ENCODE peak calls at places on chromosomes 13 and 19, in nine cellular contexts. B is neural crest cell; L is IMR-90; S is stimulated activated CD4-positive, alpha-beta T cell treated with anti-CD3 and anti-CD28 coated beads, Interleukin-12 subunit alpha, Interleukin-12 subunit beta, amount 100 ng/mL, for 24 hours; T is cardiac muscle cell; U is GM03348; K is activated CD4-positive, alpha-beta T cell treated with anti-CD3 and anti-CD28 coated beads, Interleukin-2, amount 50 U/mL, for 24 hours; Q is GM23248; Z is breast epithelium. D is an unnamed sample.

GRCh38 chr13:46386996-46387851 is at the start of gene RUBCNL:
- DNase-seq in B (peak), L (no peak), S (no peak), T (peak), U (peak), K (no peak), Q (peak), Z (no peak), D (peak)

GRCh38 chr13:33230178-33230881 is 55.2 kb downstream of the STARD13 start:
- DNase-seq in B (no peak), L (peak), S (no peak), T (no peak), U (peak), K (no peak), Q (peak), Z (no peak), D (no peak)

GRCh38 chr13:114309806-114310410 is 4.4 kb upstream of the CHAMP1 start:
- DNase-seq in B (no peak), L (no peak), S (no peak), T (no peak), U (no peak), K (no peak), Q (no peak), Z (no peak), D (no peak)

GRCh38 chr19:50835103-50835784 is 1.9 kb upstream of the KLK15 start:
- DNase-seq in B (no peak), L (no peak), S (no peak), T (peak), U (peak), K (no peak), Q (peak), Z (no peak), D (peak)

GRCh38 chr19:17488593-17489391 is 18.5 kb downstream of the SLC27A1 start:
- DNase-seq in B (peak), L (no peak), S (peak), T (peak), U (no peak), K (peak), Q (peak), Z (peak), D (peak)

GRCh38 chr13:109509154-109509905 is 277.1 kb downstream of the IRS2 start:
- DNase-seq in B (no peak), L (peak), S (no peak), T (no peak), U (peak), K (no peak), Q (peak), Z (no peak), D (no peak)

GRCh38 chr19:49019242-49019932 is 2.5 kb upstream of the LHB start:
- DNase-seq in B (peak), L (peak), S (no peak), T (peak), U (no peak), K (no peak), Q (peak), Z (no peak), D (peak)

GRCh38 chr13:106197506-106197905 is 338.0 kb downstream of the EFNB2 start:
- DNase-seq in B (no peak), L (no peak), S (no peak), T (no peak), U (no peak), K (no peak), Q (no peak), Z (no peak), D (no peak)

GRCh38 chr19:17752865-17753639 is 1.8 kb downstream of the FCHO1 start:
- DNase-seq in B (no peak), L (no peak), S (no peak), T (no peak), U (no peak), K (no peak), Q (no peak), Z (no peak), D (no peak)

GRCh38 chr19:18895828-18896341 is at the start of gene CERS1:
- DNase-seq in B (peak), L (no peak), S (no peak), T (peak), U (peak), K (no peak), Q (peak), Z (no peak), D (no peak)

GRCh38 chr19:47573076-47574026 is at the start of gene ZNF541:
- DNase-seq in B (no peak), L (peak), S (peak), T (no peak), U (peak), K (peak), Q (peak), Z (peak), D (peak)

GRCh38 chr13:80436571-80437169 is 95.7 kb upstream of the SPRY2 start:
- DNase-seq in B (no peak), L (no peak), S (no peak), T (no peak), U (no peak), K (no peak), Q (no peak), Z (no peak), D (no peak)

GRCh38 chr19:33186835-33187540 is 7.1 kb upstream of the LRP3 start:
- DNase-seq in B (no peak), L (no peak), S (no peak), T (no peak), U (no peak), K (no peak), Q (no peak), Z (no peak), D (peak)

GRCh38 chr13:41079725-41080124 is 18.4 kb downstream of the WBP4 start:
- DNase-seq in B (no peak), L (no peak), S (no peak), T (no peak), U (no peak), K (no peak), Q (no peak), Z (no peak), D (no peak)

GRCh38 chr19:17105548-17105947 is 30.0 kb downstream of the MYO9B start:
- DNase-seq in B (no peak), L (no peak), S (no peak), T (no peak), U (no peak), K (no peak), Q (no peak), Z (no peak), D (no peak)

GRCh38 chr19:43798546-43799409 is 3.5 kb downstream of the LYPD5 start:
- DNase-seq in B (no peak), L (no peak), S (no peak), T (peak), U (peak), K (peak), Q (peak), Z (peak), D (peak)

GRCh38 chr19:1847684-1848398 is 442 bp downstream of the REXO1 start:
- DNase-seq in B (no peak), L (peak), S (no peak), T (peak), U (peak), K (no peak), Q (peak), Z (no peak), D (peak)